ENCODE peak calls at places on chromosomes 4 and X, in six cellular contexts. G is NCI-H2081 treated with DMSO at 0.1 percent for 48 hours, W is EL, K is esophagus muscularis mucosa, P is AG09319, O is pons. H is an unnamed sample.

GRCh38 chrX:79081895-79082512 is 62.5 kb upstream of the GPR174 start:
- DNase-seq in P (no peak), W (peak; percentile 23), O (peak; percentile 15), K (no peak), G (peak; percentile 1), H (no peak)

GRCh38 chr4:24910504-24910903 is 2.3 kb downstream of the CCDC149 start:
- DNase-seq in K (no peak), P (no peak), W (peak; percentile 73), G (no peak), O (no peak), H (no peak)

GRCh38 chr4:154614306-154614705 is 1.9 kb upstream of the FGG start:
- DNase-seq in W (no peak), G (no peak), O (no peak), P (no peak), K (no peak), H (no peak)

GRCh38 chr4:26557164-26557563 is 26.7 kb upstream of the TBC1D19 start:
- DNase-seq in P (peak; percentile 86), O (no peak), W (peak; percentile 87), K (no peak), G (no peak), H (peak; percentile 93)

GRCh38 chrX:115058276-115058675 is 40.9 kb upstream of the IL13RA2 start:
- DNase-seq in K (no peak), W (peak; percentile 87), G (no peak), P (peak; percentile 71), O (peak; percentile 1), H (peak; percentile 63)

GRCh38 chrX:14698770-14699169 is 169.4 kb downstream of the GLRA2 start:
- DNase-seq in W (no peak), O (no peak), K (no peak), P (no peak), G (no peak), H (no peak)

GRCh38 chr4:169200361-169201030 is 70.3 kb downstream of the SH3RF1 start:
- DNase-seq in G (no peak), P (no peak), O (no peak), K (no peak), W (no peak), H (no peak)

GRCh38 chrX:102768984-102769761 is 48.6 kb downstream of the GPRASP3 start:
- DNase-seq in O (peak; percentile 72), K (peak; percentile 94), W (peak; percentile 85), G (peak; percentile 73), P (peak; percentile 59), H (peak; percentile 65)

H was measured in AG04450.